ENCODE peak calls at places on chromosome 19, in six cellular contexts. One of them, this sample, is unnamed.

GRCh38 chr19:45376045-45376724 is 5.8 kb upstream of the ERCC2 start:
- DNase-seq in HFF-Myc: peak
- DNase-seq in progenitor cell of endocrine pancreas: no peak
- DNase-seq in endothelial cell of umbilical vein: peak
- DNase-seq in ascending aorta: no peak
- DNase-seq in activated CD8-positive, alpha-beta T cell treated with anti-CD3 and anti-CD28 coated beads for 36 hours: no peak
- DNase-seq in this sample: peak

GRCh38 chr19:17306285-17306714 is 628 bp downstream of the MRPL34 start:
- DNase-seq in HFF-Myc: no peak
- DNase-seq in progenitor cell of endocrine pancreas: no peak
- DNase-seq in endothelial cell of umbilical vein: no peak
- DNase-seq in ascending aorta: no peak
- DNase-seq in activated CD8-positive, alpha-beta T cell treated with anti-CD3 and anti-CD28 coated beads for 36 hours: no peak
- DNase-seq in this sample: no peak

GRCh38 chr19:49954092-49954825 is 6.7 kb downstream of the SIGLEC11 start:
- DNase-seq in HFF-Myc: no peak
- DNase-seq in progenitor cell of endocrine pancreas: no peak
- DNase-seq in endothelial cell of umbilical vein: no peak
- DNase-seq in ascending aorta: no peak
- DNase-seq in activated CD8-positive, alpha-beta T cell treated with anti-CD3 and anti-CD28 coated beads for 36 hours: no peak
- DNase-seq in this sample: no peak

GRCh38 chr19:9857076-9857721 is 22.1 kb downstream of the PIN1 start:
- DNase-seq in HFF-Myc: no peak
- DNase-seq in progenitor cell of endocrine pancreas: no peak
- DNase-seq in endothelial cell of umbilical vein: no peak
- DNase-seq in ascending aorta: no peak
- DNase-seq in activated CD8-positive, alpha-beta T cell treated with anti-CD3 and anti-CD28 coated beads for 36 hours: peak
- DNase-seq in this sample: no peak

GRCh38 chr19:27393591-27393990 is 1819.4 kb downstream of the UQCRFS1 start:
- DNase-seq in HFF-Myc: no peak
- DNase-seq in progenitor cell of endocrine pancreas: no peak
- DNase-seq in endothelial cell of umbilical vein: no peak
- DNase-seq in ascending aorta: no peak
- DNase-seq in activated CD8-positive, alpha-beta T cell treated with anti-CD3 and anti-CD28 coated beads for 36 hours: no peak
- DNase-seq in this sample: no peak

GRCh38 chr19:44671400-44671799 is at the start of gene CEACAM19:
- DNase-seq in HFF-Myc: no peak
- DNase-seq in progenitor cell of endocrine pancreas: no peak
- DNase-seq in endothelial cell of umbilical vein: no peak
- DNase-seq in ascending aorta: no peak
- DNase-seq in activated CD8-positive, alpha-beta T cell treated with anti-CD3 and anti-CD28 coated beads for 36 hours: no peak
- DNase-seq in this sample: no peak

GRCh38 chr19:18417250-18418033 is 1.8 kb upstream of the SSBP4 start:
- DNase-seq in HFF-Myc: no peak
- DNase-seq in progenitor cell of endocrine pancreas: peak
- DNase-seq in endothelial cell of umbilical vein: peak
- DNase-seq in ascending aorta: no peak
- DNase-seq in activated CD8-positive, alpha-beta T cell treated with anti-CD3 and anti-CD28 coated beads for 36 hours: peak
- DNase-seq in this sample: peak

GRCh38 chr19:9535934-9536333 is 2.5 kb downstream of the ZNF426 start:
- DNase-seq in HFF-Myc: no peak
- DNase-seq in progenitor cell of endocrine pancreas: no peak
- DNase-seq in endothelial cell of umbilical vein: no peak
- DNase-seq in ascending aorta: no peak
- DNase-seq in activated CD8-positive, alpha-beta T cell treated with anti-CD3 and anti-CD28 coated beads for 36 hours: no peak
- DNase-seq in this sample: no peak

GRCh38 chr19:30202060-30202600 is 170.1 kb upstream of the ZNF536 start:
- DNase-seq in HFF-Myc: no peak
- DNase-seq in progenitor cell of endocrine pancreas: no peak
- DNase-seq in endothelial cell of umbilical vein: no peak
- DNase-seq in ascending aorta: no peak
- DNase-seq in activated CD8-positive, alpha-beta T cell treated with anti-CD3 and anti-CD28 coated beads for 36 hours: no peak
- DNase-seq in this sample: no peak

GRCh38 chr19:56350416-56351045 is 35.9 kb upstream of the ZSCAN5A start:
- DNase-seq in HFF-Myc: peak
- DNase-seq in progenitor cell of endocrine pancreas: peak
- DNase-seq in endothelial cell of umbilical vein: peak
- DNase-seq in ascending aorta: no peak
- DNase-seq in activated CD8-positive, alpha-beta T cell treated with anti-CD3 and anti-CD28 coated beads for 36 hours: peak
- DNase-seq in this sample: peak

GRCh38 chr19:44512326-44513298 is 12.3 kb upstream of the ZNF180 start:
- DNase-seq in HFF-Myc: no peak
- DNase-seq in progenitor cell of endocrine pancreas: peak
- DNase-seq in endothelial cell of umbilical vein: peak
- DNase-seq in ascending aorta: no peak
- DNase-seq in activated CD8-positive, alpha-beta T cell treated with anti-CD3 and anti-CD28 coated beads for 36 hours: peak
- DNase-seq in this sample: peak

GRCh38 chr19:57512845-57513244 is 13.1 kb downstream of the ZNF773 start:
- DNase-seq in HFF-Myc: no peak
- DNase-seq in progenitor cell of endocrine pancreas: no peak
- DNase-seq in endothelial cell of umbilical vein: no peak
- DNase-seq in ascending aorta: no peak
- DNase-seq in activated CD8-positive, alpha-beta T cell treated with anti-CD3 and anti-CD28 coated beads for 36 hours: peak
- DNase-seq in this sample: no peak

GRCh38 chr19:45009625-45010255 is 8.5 kb downstream of the RELB start:
- DNase-seq in HFF-Myc: no peak
- DNase-seq in progenitor cell of endocrine pancreas: no peak
- DNase-seq in endothelial cell of umbilical vein: no peak
- DNase-seq in ascending aorta: no peak
- DNase-seq in activated CD8-positive, alpha-beta T cell treated with anti-CD3 and anti-CD28 coated beads for 36 hours: no peak
- DNase-seq in this sample: no peak

GRCh38 chr19:56101095-56101494 is 20.0 kb downstream of the ZNF787 start:
- DNase-seq in HFF-Myc: no peak
- DNase-seq in progenitor cell of endocrine pancreas: no peak
- DNase-seq in endothelial cell of umbilical vein: no peak
- DNase-seq in ascending aorta: no peak
- DNase-seq in activated CD8-positive, alpha-beta T cell treated with anti-CD3 and anti-CD28 coated beads for 36 hours: no peak
- DNase-seq in this sample: no peak

GRCh38 chr19:21569497-21569870 is 64.1 kb downstream of the ZNF429 start:
- DNase-seq in HFF-Myc: no peak
- DNase-seq in progenitor cell of endocrine pancreas: no peak
- DNase-seq in endothelial cell of umbilical vein: no peak
- DNase-seq in ascending aorta: no peak
- DNase-seq in activated CD8-positive, alpha-beta T cell treated with anti-CD3 and anti-CD28 coated beads for 36 hours: peak
- DNase-seq in this sample: no peak

GRCh38 chr19:33040994-33041827 is 23.5 kb downstream of the RHPN2 start:
- DNase-seq in HFF-Myc: no peak
- DNase-seq in progenitor cell of endocrine pancreas: peak
- DNase-seq in endothelial cell of umbilical vein: no peak
- DNase-seq in ascending aorta: no peak
- DNase-seq in activated CD8-positive, alpha-beta T cell treated with anti-CD3 and anti-CD28 coated beads for 36 hours: no peak
- DNase-seq in this sample: peak

GRCh38 chr19:6002591-6002990 is 24.7 kb upstream of the RANBP3 start:
- DNase-seq in HFF-Myc: no peak
- DNase-seq in progenitor cell of endocrine pancreas: no peak
- DNase-seq in endothelial cell of umbilical vein: no peak
- DNase-seq in ascending aorta: no peak
- DNase-seq in activated CD8-positive, alpha-beta T cell treated with anti-CD3 and anti-CD28 coated beads for 36 hours: no peak
- DNase-seq in this sample: no peak

GRCh38 chr19:48914181-48914580 is 14.1 kb downstream of the NUCB1 start:
- DNase-seq in HFF-Myc: no peak
- DNase-seq in progenitor cell of endocrine pancreas: no peak
- DNase-seq in endothelial cell of umbilical vein: no peak
- DNase-seq in ascending aorta: no peak
- DNase-seq in activated CD8-positive, alpha-beta T cell treated with anti-CD3 and anti-CD28 coated beads for 36 hours: no peak
- DNase-seq in this sample: no peak

GRCh38 chr19:18536475-18536874 is 6.9 kb downstream of the FKBP8 start:
- DNase-seq in HFF-Myc: no peak
- DNase-seq in progenitor cell of endocrine pancreas: no peak
- DNase-seq in endothelial cell of umbilical vein: no peak
- DNase-seq in ascending aorta: no peak
- DNase-seq in activated CD8-positive, alpha-beta T cell treated with anti-CD3 and anti-CD28 coated beads for 36 hours: no peak
- DNase-seq in this sample: no peak

GRCh38 chr19:58544591-58545285 is 874 bp downstream of the TRIM28 start:
- DNase-seq in HFF-Myc: no peak
- DNase-seq in progenitor cell of endocrine pancreas: peak
- DNase-seq in endothelial cell of umbilical vein: peak
- DNase-seq in ascending aorta: no peak
- DNase-seq in activated CD8-positive, alpha-beta T cell treated with anti-CD3 and anti-CD28 coated beads for 36 hours: peak
- DNase-seq in this sample: no peak

GRCh38 chr19:11767633-11768133 is 883 bp downstream of the ZNF441 start:
- DNase-seq in HFF-Myc: no peak
- DNase-seq in progenitor cell of endocrine pancreas: peak
- DNase-seq in endothelial cell of umbilical vein: peak
- DNase-seq in ascending aorta: peak
- DNase-seq in activated CD8-positive, alpha-beta T cell treated with anti-CD3 and anti-CD28 coated beads for 36 hours: peak
- DNase-seq in this sample: peak

GRCh38 chr19:3509566-3509989 is 3.5 kb downstream of the FZR1 start:
- DNase-seq in HFF-Myc: peak
- DNase-seq in progenitor cell of endocrine pancreas: no peak
- DNase-seq in endothelial cell of umbilical vein: no peak
- DNase-seq in ascending aorta: no peak
- DNase-seq in activated CD8-positive, alpha-beta T cell treated with anti-CD3 and anti-CD28 coated beads for 36 hours: peak
- DNase-seq in this sample: no peak

GRCh38 chr19:29524201-29524911 is 1.4 kb upstream of the VSTM2B start:
- DNase-seq in HFF-Myc: no peak
- DNase-seq in progenitor cell of endocrine pancreas: no peak
- DNase-seq in endothelial cell of umbilical vein: no peak
- DNase-seq in ascending aorta: no peak
- DNase-seq in activated CD8-positive, alpha-beta T cell treated with anti-CD3 and anti-CD28 coated beads for 36 hours: no peak
- DNase-seq in this sample: no peak

GRCh38 chr19:42076375-42076944 is 494 bp downstream of the ZNF574 start:
- DNase-seq in HFF-Myc: no peak
- DNase-seq in progenitor cell of endocrine pancreas: no peak
- DNase-seq in endothelial cell of umbilical vein: no peak
- DNase-seq in ascending aorta: no peak
- DNase-seq in activated CD8-positive, alpha-beta T cell treated with anti-CD3 and anti-CD28 coated beads for 36 hours: no peak
- DNase-seq in this sample: peak

GRCh38 chr19:16041571-16042386 is 34.5 kb upstream of the TPM4 start:
- DNase-seq in HFF-Myc: peak
- DNase-seq in progenitor cell of endocrine pancreas: peak
- DNase-seq in endothelial cell of umbilical vein: peak
- DNase-seq in ascending aorta: no peak
- DNase-seq in activated CD8-positive, alpha-beta T cell treated with anti-CD3 and anti-CD28 coated beads for 36 hours: peak
- DNase-seq in this sample: peak

GRCh38 chr19:39839678-39840327 is 5.8 kb upstream of the DYRK1B start:
- DNase-seq in HFF-Myc: no peak
- DNase-seq in progenitor cell of endocrine pancreas: no peak
- DNase-seq in endothelial cell of umbilical vein: no peak
- DNase-seq in ascending aorta: no peak
- DNase-seq in activated CD8-positive, alpha-beta T cell treated with anti-CD3 and anti-CD28 coated beads for 36 hours: no peak
- DNase-seq in this sample: no peak

GRCh38 chr19:11237321-11237720 is 2.1 kb upstream of the ANGPTL8 start:
- DNase-seq in HFF-Myc: no peak
- DNase-seq in progenitor cell of endocrine pancreas: no peak
- DNase-seq in endothelial cell of umbilical vein: no peak
- DNase-seq in ascending aorta: no peak
- DNase-seq in activated CD8-positive, alpha-beta T cell treated with anti-CD3 and anti-CD28 coated beads for 36 hours: no peak
- DNase-seq in this sample: no peak

GRCh38 chr19:511101-511841 is 4.0 kb downstream of the TPGS1 start:
- DNase-seq in HFF-Myc: no peak
- DNase-seq in progenitor cell of endocrine pancreas: no peak
- DNase-seq in endothelial cell of umbilical vein: peak
- DNase-seq in ascending aorta: no peak
- DNase-seq in activated CD8-positive, alpha-beta T cell treated with anti-CD3 and anti-CD28 coated beads for 36 hours: peak
- DNase-seq in this sample: no peak

DNA sequence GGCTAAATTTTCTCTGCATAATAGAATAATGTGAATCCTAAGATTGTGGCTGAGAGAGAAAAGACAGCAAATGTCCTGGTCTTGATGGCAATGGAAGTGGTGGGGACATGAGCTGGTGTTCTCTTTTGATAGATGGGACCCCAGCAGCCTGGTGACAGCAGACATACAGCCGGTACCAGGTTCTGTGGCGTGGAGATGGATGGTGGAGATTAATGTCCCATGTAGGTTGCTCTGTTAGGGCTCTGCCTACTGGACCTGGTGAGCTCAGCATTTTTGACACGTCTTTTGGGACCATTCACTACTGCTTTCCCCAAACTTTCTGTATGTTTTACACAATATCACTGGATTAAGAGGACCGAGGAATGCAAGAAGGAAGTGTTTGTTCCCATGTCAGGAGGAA is 8.2 kb upstream of the SIGLEC14 start:
- DNase-seq in HFF-Myc: no peak
- DNase-seq in progenitor cell of endocrine pancreas: no peak
- DNase-seq in endothelial cell of umbilical vein: no peak
- DNase-seq in ascending aorta: no peak
- DNase-seq in activated CD8-positive, alpha-beta T cell treated with anti-CD3 and anti-CD28 coated beads for 36 hours: no peak
- DNase-seq in this sample: no peak
- TF ChIP-seq CTCF in HFF-Myc: no peak
- TF ChIP-seq CTCF in progenitor cell of endocrine pancreas: no peak
- TF ChIP-seq CTCF in endothelial cell of umbilical vein: no peak
- TF ChIP-seq CTCF in ascending aorta: no peak
- TF ChIP-seq CTCF in activated CD8-positive, alpha-beta T cell treated with anti-CD3 and anti-CD28 coated beads for 36 hours: no peak
- TF ChIP-seq CTCF in this sample: no peak

GRCh38 chr19:13198634-13199033 is 48.4 kb downstream of the IER2 start:
- DNase-seq in HFF-Myc: no peak
- DNase-seq in progenitor cell of endocrine pancreas: no peak
- DNase-seq in endothelial cell of umbilical vein: no peak
- DNase-seq in ascending aorta: no peak
- DNase-seq in activated CD8-positive, alpha-beta T cell treated with anti-CD3 and anti-CD28 coated beads for 36 hours: no peak
- DNase-seq in this sample: no peak

GRCh38 chr19:13190781-13191540 is 40.8 kb downstream of the IER2 start:
- DNase-seq in HFF-Myc: no peak
- DNase-seq in progenitor cell of endocrine pancreas: no peak
- DNase-seq in endothelial cell of umbilical vein: no peak
- DNase-seq in ascending aorta: no peak
- DNase-seq in activated CD8-positive, alpha-beta T cell treated with anti-CD3 and anti-CD28 coated beads for 36 hours: peak
- DNase-seq in this sample: no peak

GRCh38 chr19:13195678-13196077 is 45.5 kb downstream of the IER2 start:
- DNase-seq in HFF-Myc: no peak
- DNase-seq in progenitor cell of endocrine pancreas: no peak
- DNase-seq in endothelial cell of umbilical vein: no peak
- DNase-seq in ascending aorta: no peak
- DNase-seq in activated CD8-positive, alpha-beta T cell treated with anti-CD3 and anti-CD28 coated beads for 36 hours: peak
- DNase-seq in this sample: peak
- TF ChIP-seq CTCF in HFF-Myc: no peak
- TF ChIP-seq CTCF in progenitor cell of endocrine pancreas: peak
- TF ChIP-seq CTCF in endothelial cell of umbilical vein: no peak
- TF ChIP-seq CTCF in ascending aorta: no peak
- TF ChIP-seq CTCF in activated CD8-positive, alpha-beta T cell treated with anti-CD3 and anti-CD28 coated beads for 36 hours: peak
- TF ChIP-seq CTCF in this sample: peak

DNA sequence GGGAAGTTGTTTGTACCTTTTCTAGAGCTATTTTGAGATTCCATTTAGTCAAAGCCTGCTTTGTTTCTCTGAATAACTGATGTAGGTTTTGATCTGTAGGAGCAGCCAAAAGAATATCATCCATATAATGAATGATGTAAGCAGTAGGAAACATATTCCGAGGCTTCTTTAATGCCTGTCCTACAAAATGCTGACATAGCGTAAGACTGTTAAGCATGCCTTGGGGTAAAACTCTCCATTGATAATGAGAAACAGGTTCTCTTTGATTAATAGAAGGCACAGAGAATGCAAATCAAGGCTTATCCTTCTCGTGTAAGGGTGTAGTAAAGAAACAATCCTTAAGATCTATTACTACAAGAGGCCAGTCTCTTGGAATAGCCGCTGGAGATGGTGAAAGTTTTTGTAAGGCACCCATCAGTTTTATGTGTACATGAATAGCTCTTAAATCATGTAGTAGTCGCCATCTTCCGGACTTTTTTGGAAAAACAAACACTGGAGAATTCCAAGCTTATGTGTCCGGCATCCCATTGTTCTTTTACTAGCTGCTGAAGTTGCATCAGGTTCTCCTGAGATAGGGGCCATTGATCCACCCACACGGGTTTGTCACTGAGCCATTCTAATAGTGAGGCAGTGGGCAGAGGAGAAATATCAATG is 13.5 kb downstream of the FPR3 start:
- DNase-seq in HFF-Myc: peak
- DNase-seq in progenitor cell of endocrine pancreas: no peak
- DNase-seq in endothelial cell of umbilical vein: peak
- DNase-seq in ascending aorta: no peak
- DNase-seq in activated CD8-positive, alpha-beta T cell treated with anti-CD3 and anti-CD28 coated beads for 36 hours: no peak
- DNase-seq in this sample: no peak
- TF ChIP-seq CTCF in HFF-Myc: no peak
- TF ChIP-seq CTCF in progenitor cell of endocrine pancreas: no peak
- TF ChIP-seq CTCF in endothelial cell of umbilical vein: no peak
- TF ChIP-seq CTCF in ascending aorta: peak
- TF ChIP-seq CTCF in activated CD8-positive, alpha-beta T cell treated with anti-CD3 and anti-CD28 coated beads for 36 hours: no peak
- TF ChIP-seq CTCF in this sample: no peak

GRCh38 chr19:31353826-31354225 is 4.6 kb upstream of the TSHZ3 start:
- DNase-seq in HFF-Myc: no peak
- DNase-seq in progenitor cell of endocrine pancreas: no peak
- DNase-seq in endothelial cell of umbilical vein: no peak
- DNase-seq in ascending aorta: no peak
- DNase-seq in activated CD8-positive, alpha-beta T cell treated with anti-CD3 and anti-CD28 coated beads for 36 hours: peak
- DNase-seq in this sample: no peak
- TF ChIP-seq CTCF in HFF-Myc: no peak
- TF ChIP-seq CTCF in progenitor cell of endocrine pancreas: peak
- TF ChIP-seq CTCF in endothelial cell of umbilical vein: no peak
- TF ChIP-seq CTCF in ascending aorta: no peak
- TF ChIP-seq CTCF in activated CD8-positive, alpha-beta T cell treated with anti-CD3 and anti-CD28 coated beads for 36 hours: no peak
- TF ChIP-seq CTCF in this sample: no peak

This sample was measured in Caco-2.